ENCODE peak calls at places on chromosomes 11 and 22, in four cellular contexts. Z is epithelial cell of prostate, M is breast epithelium, L is suprapubic skin. Y is an unnamed sample.

GRCh38 chr11:112537846-112538330 is 277.2 kb upstream of the PLET1 start:
- DNase-seq in M (no peak), Z (peak), L (no peak), Y (no peak)

GRCh38 chr11:128830836-128831780 is 36.0 kb downstream of the KCNJ1 start:
- DNase-seq in L (peak), Z (peak), M (peak), Y (peak)

GRCh38 chr11:94885581-94885980 is 87.8 kb downstream of the CWC15 start:
- DNase-seq in M (no peak), L (no peak), Z (no peak), Y (no peak)

GRCh38 chr11:117390743-117391142 is 63.1 kb downstream of the CEP164 start:
- DNase-seq in Z (no peak), M (no peak), L (no peak), Y (no peak)

GRCh38 chr11:122375687-122376399 is 259.8 kb upstream of the BLID start:
- DNase-seq in L (no peak), M (no peak), Z (peak), Y (no peak)

GRCh38 chr11:32829157-32829679 is 509 bp upstream of the PRRG4 start:
- DNase-seq in M (no peak), L (no peak), Z (no peak), Y (no peak)

GRCh38 chr22:21861290-21861848 is 6.1 kb downstream of the MAPK1 start:
- DNase-seq in Z (no peak), L (no peak), M (no peak), Y (no peak)

GRCh38 chr11:35629914-35630313 is 11.7 kb downstream of the FJX1 start:
- DNase-seq in M (no peak), Z (peak), L (no peak), Y (no peak)

GRCh38 chr22:49020314-49020713 is 807.4 kb downstream of the BRD1 start:
- DNase-seq in M (no peak), Z (no peak), L (peak), Y (no peak)

GRCh38 chr11:28911829-28912228 is 803.6 kb downstream of the METTL15 start:
- DNase-seq in M (no peak), L (no peak), Z (no peak), Y (no peak)

GRCh38 chr11:31643831-31644230 is 134.3 kb downstream of the ELP4 start:
- DNase-seq in L (no peak), M (no peak), Z (no peak), Y (no peak)

GRCh38 chr11:107370390-107370789 is 87.2 kb downstream of the CWF19L2 start:
- DNase-seq in L (no peak), Z (peak), M (no peak), Y (no peak)

GRCh38 chr11:76247091-76247490 is 40.8 kb upstream of the WNT11 start:
- DNase-seq in Z (no peak), L (no peak), M (no peak), Y (no peak)

GRCh38 chr22:45678961-45679912 is 7.6 kb downstream of the ATXN10 start:
- DNase-seq in L (no peak), Z (no peak), M (no peak), Y (no peak)
- H3K27ac ChIP-seq in L (no peak), Z (peak), M (no peak), Y (no peak)

GRCh38 chr22:45200862-45201511 is 37.3 kb downstream of the NUP50 start:
- DNase-seq in L (no peak), Z (no peak), M (no peak), Y (no peak)
- H3K27ac ChIP-seq in L (no peak), Z (peak), M (peak), Y (no peak)

GRCh38 chr11:10891321-10891720 is 33.5 kb upstream of the ZBED5 start:
- DNase-seq in L (no peak), Z (no peak), M (no peak), Y (no peak)

GRCh38 chr11:10894666-10895065 is 36.8 kb upstream of the ZBED5 start:
- DNase-seq in M (no peak), L (no peak), Z (no peak), Y (no peak)

GRCh38 chr11:10895285-10895684 is 37.4 kb upstream of the ZBED5 start:
- DNase-seq in Z (no peak), M (no peak), L (no peak), Y (no peak)

GRCh38 chr11:10892250-10892649 is 34.4 kb upstream of the ZBED5 start:
- DNase-seq in Z (no peak), L (no peak), M (no peak), Y (no peak)

DNA sequence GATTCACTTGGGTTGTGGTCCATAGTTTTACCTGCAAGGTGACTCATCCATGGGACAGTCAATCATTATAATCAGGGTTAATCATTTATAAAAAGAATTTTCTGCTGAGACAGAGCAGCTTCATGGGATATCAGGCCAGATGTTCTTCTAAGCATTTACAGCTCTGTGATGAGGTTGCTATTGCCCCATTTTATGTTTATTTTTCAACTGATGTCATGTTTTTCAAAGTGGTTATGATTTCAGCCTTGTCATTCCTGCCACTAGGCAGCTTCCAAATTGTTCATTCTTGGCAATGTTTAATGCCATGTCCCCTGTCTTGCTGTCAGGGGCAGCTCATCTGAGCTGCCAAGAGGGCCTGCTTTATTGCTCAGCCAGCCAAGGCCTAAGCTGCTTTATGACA is 35.9 kb upstream of the ZBED5 start:
- DNase-seq in M (no peak), Z (no peak), L (no peak), Y (no peak)
- H3K27ac ChIP-seq in M (no peak), Z (peak), L (peak), Y (no peak)

GRCh38 chr22:47144076-47144765 is 381.8 kb downstream of the TBC1D22A start:
- DNase-seq in L (no peak), Z (no peak), M (no peak), Y (no peak)

GRCh38 chr22:47142427-47143046 is 380.1 kb downstream of the TBC1D22A start:
- DNase-seq in L (no peak), M (no peak), Z (no peak), Y (no peak)

GRCh38 chr22:47145883-47146282 is 383.4 kb downstream of the TBC1D22A start:
- DNase-seq in M (no peak), L (no peak), Z (no peak), Y (no peak)

GRCh38 chr22:47144791-47145425 is 382.5 kb downstream of the TBC1D22A start:
- DNase-seq in M (no peak), L (no peak), Z (no peak), Y (no peak)

DNA sequence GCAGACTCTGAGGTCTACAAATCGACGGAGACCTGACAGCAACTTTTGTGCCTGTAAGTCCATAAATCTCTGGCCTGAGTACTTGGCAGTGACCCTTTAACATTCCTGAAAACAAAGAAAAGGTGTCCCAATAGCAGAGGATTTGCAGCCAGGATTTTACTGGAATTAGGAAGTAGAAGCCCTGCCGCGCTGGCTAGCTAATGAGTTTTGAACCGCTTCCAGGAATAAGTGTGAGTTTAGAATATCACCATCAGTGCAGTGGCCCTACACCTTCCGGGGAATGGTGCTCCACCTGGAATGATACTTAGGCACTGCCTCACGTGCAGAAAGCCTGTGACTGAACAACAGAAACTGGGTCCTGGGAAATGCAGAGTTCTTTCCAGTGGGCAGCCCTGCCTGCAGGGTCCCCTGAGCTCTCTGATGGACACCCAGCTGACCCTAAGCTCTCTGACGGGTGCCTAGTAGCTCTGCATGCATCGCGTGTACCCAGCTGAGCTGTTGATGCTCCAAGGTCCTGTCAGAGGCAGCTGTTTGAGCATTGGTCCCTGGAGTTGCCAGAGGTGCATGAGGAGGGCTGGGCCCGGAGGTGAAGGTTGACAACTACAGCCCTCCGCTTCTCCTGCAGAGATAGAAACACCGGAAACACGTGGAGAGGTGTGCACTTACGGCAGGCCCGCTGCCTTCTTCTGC is 380.9 kb downstream of the TBC1D22A start:
- DNase-seq in L (no peak), Z (no peak), M (no peak), Y (no peak)
- H3K27ac ChIP-seq in L (peak), Z (no peak), M (no peak), Y (no peak)

DNA sequence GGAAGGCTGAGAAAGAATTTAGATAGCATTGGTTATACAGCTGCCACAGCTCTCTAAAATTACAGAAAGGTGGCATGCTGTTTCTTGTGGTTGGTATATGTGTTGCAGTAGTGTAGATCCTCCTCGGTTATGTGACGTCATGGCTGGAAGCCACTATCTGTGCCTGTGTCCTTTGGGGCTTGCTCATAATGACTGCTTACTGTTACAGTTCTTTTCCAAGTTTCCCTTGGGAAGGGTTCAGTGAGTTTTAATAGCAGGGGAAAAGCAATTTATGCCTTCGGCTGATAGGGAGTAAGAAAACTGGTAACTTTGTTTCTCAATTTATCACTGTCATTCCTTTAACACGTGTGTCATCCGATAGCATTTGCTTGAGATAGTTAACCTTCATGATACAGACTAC is 47.2 kb downstream of the POLD3 start:
- DNase-seq in M (no peak), L (no peak), Z (no peak), Y (no peak)
- H3K27ac ChIP-seq in M (no peak), L (no peak), Z (no peak), Y (no peak)

DNA sequence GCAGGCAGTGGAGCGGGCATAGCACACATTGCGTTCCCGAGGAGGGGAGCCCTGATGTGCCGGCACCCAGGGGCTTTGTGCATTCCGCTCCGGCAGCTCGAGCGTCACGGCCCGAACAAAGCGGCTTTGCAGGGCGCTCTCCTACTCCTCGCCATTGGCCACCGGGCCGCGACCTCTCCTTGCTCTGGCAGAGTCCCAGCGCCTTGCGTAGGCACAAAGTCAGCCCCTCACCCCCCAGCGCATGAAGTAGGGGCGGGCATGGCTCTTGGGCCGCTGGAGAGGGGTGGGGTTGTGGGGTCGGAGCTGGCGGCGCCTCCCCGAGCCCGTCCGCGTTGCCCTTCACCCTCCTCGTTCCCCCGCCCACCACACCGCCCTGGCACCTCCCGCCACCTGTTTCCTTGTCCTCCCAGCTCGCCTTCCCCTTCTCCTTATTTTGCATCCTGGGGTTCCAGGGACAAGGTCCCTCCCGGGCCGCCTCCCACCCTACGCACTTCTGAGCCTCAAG is 781 bp upstream of the PPARA start:
- DNase-seq in M (peak), Z (no peak), L (peak), Y (no peak)
- H3K27ac ChIP-seq in M (peak), Z (no peak), L (peak), Y (peak)

DNA sequence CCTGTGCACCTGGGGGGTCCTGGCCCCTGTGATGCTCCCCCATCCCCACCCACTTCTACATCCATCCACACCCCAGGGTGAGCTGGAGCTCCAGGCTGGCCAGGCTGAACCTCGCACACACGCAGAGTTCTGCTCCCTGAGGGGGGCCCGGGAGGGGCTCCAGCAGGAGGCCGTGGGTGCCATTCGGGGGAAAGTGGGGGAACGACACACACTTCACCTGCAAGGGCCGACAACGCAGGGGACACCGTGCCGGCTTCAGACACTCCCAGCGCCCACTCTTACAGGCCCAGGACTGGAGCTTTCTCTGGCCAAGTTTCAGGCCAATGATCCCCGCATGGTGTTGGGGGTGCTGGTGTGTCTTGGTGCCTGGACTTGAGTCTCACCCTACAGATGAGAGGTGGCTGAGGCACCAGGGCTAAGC is 20.0 kb upstream of the TALDO1 start:
- DNase-seq in M (no peak), Z (no peak), L (no peak), Y (no peak)
- H3K27ac ChIP-seq in M (peak), Z (peak), L (peak), Y (no peak)